ENCODE peak calls at places on chromosomes 4 and X, in five cellular contexts. One of them, this sample, is unnamed.
A peak's percentile ranks its signal among the peaks of the same experiment; 100 is the strongest.

GRCh38 chr4:56668267-56668666 is 12.8 kb downstream of the HOPX start:
- DNase-seq in HFF-Myc: no peak
- DNase-seq in astrocyte: no peak
- DNase-seq in heart left ventricle: no peak
- DNase-seq in left ventricle myocardium inferior: no peak
- DNase-seq in this sample: peak; percentile 28

GRCh38 chr4:6962211-6963041 is 52.8 kb downstream of the TBC1D14 start:
- DNase-seq in astrocyte: no peak
- DNase-seq in heart left ventricle: no peak
- DNase-seq in left ventricle myocardium inferior: no peak
- DNase-seq in HFF-Myc: no peak
- DNase-seq in this sample: peak; percentile 37

GRCh38 chr4:55947912-55948725 is 626 bp upstream of the CEP135 start:
- DNase-seq in HFF-Myc: peak; percentile 77
- DNase-seq in left ventricle myocardium inferior: no peak
- DNase-seq in astrocyte: peak; percentile 94
- DNase-seq in heart left ventricle: no peak
- DNase-seq in this sample: peak; percentile 29

GRCh38 chr4:153764611-153765368 is 5.0 kb upstream of the RNF175 start:
- DNase-seq in left ventricle myocardium inferior: no peak
- DNase-seq in HFF-Myc: peak; percentile 45
- DNase-seq in astrocyte: peak; percentile 10
- DNase-seq in heart left ventricle: no peak
- DNase-seq in this sample: no peak

GRCh38 chr4:105952596-105952995 is 57.3 kb downstream of the NPNT start:
- DNase-seq in heart left ventricle: no peak
- DNase-seq in HFF-Myc: no peak
- DNase-seq in astrocyte: no peak
- DNase-seq in left ventricle myocardium inferior: no peak
- DNase-seq in this sample: no peak

GRCh38 chr4:17218801-17219200 is 293.1 kb downstream of the QDPR start:
- DNase-seq in astrocyte: no peak
- DNase-seq in heart left ventricle: no peak
- DNase-seq in left ventricle myocardium inferior: no peak
- DNase-seq in HFF-Myc: no peak
- DNase-seq in this sample: no peak

GRCh38 chr4:6463311-6464289 is 8.8 kb downstream of the PPP2R2C start:
- DNase-seq in HFF-Myc: no peak
- DNase-seq in heart left ventricle: no peak
- DNase-seq in left ventricle myocardium inferior: no peak
- DNase-seq in astrocyte: no peak
- DNase-seq in this sample: no peak

GRCh38 chr4:154618708-154619315 is 6.4 kb upstream of the FGG start:
- DNase-seq in astrocyte: peak; percentile 7
- DNase-seq in left ventricle myocardium inferior: no peak
- DNase-seq in heart left ventricle: peak; percentile 29
- DNase-seq in HFF-Myc: no peak
- DNase-seq in this sample: peak; percentile 93

GRCh38 chrX:72304877-72305276 is 837 bp downstream of the CITED1 start:
- DNase-seq in left ventricle myocardium inferior: no peak
- DNase-seq in astrocyte: no peak
- DNase-seq in heart left ventricle: no peak
- DNase-seq in HFF-Myc: no peak
- DNase-seq in this sample: no peak

DNA sequence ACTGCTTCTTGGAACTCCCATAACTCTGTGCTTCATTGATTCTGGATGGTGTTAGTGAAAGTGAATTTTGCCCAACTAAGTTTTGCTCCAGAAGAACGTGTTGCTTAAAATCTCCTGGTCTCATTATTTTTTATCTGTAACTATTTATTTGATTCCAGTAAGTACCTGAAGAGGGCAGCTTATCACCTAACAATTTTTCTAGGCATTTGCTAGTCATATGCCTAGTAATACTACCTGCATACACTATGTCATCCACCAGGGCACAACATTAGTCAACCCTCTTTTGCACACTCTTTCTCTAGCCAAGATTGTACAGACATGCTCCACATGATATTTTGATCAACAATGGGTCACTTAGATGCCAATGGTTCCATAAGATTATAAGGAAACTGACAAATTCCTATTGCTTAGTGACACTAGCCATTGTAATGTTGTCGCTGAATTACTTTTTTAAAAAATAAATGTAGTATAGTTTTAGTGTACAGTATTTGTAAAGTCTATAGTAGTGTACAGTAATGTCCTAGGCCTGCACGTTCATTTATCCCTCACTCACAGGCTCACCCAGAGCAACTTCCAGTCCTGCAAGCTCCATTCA is 499.9 kb upstream of the AADAT start:
- DNase-seq in left ventricle myocardium inferior: no peak
- DNase-seq in astrocyte: peak; percentile 1
- DNase-seq in HFF-Myc: no peak
- DNase-seq in heart left ventricle: no peak
- DNase-seq in this sample: no peak
- TF ChIP-seq CTCF in left ventricle myocardium inferior: no peak
- TF ChIP-seq CTCF in astrocyte: peak; percentile 49
- TF ChIP-seq CTCF in HFF-Myc: no peak
- TF ChIP-seq CTCF in heart left ventricle: no peak
- TF ChIP-seq CTCF in this sample: no peak

DNA sequence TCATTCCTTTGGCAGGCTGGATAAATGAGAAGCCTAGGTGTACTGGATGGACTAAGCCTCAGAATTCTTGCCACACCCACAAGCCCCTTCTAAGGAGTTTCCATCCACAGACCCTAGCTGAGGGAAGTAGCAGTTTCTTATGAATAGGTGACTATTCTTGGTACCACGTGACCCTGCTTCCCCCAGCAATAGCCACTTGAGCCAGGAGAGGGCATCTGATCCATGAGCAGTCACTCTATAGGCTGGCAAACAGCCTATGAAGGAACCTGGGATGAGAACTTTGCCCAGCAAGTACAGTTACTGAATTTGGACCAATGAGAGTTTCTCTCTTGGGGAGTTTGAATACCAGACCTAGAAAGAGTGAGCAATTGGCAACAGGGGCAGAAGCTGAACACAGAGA is 84.0 kb downstream of the RTL9 start:
- DNase-seq in astrocyte: peak; percentile 14
- DNase-seq in left ventricle myocardium inferior: no peak
- DNase-seq in heart left ventricle: no peak
- DNase-seq in HFF-Myc: no peak
- DNase-seq in this sample: no peak
- TF ChIP-seq CTCF in astrocyte: peak; percentile 18
- TF ChIP-seq CTCF in left ventricle myocardium inferior: no peak
- TF ChIP-seq CTCF in heart left ventricle: no peak
- TF ChIP-seq CTCF in HFF-Myc: peak; percentile 36
- TF ChIP-seq CTCF in this sample: no peak

GRCh38 chrX:140967036-140967435 is 35.4 kb upstream of the SPANXB1 start:
- DNase-seq in heart left ventricle: no peak
- DNase-seq in HFF-Myc: no peak
- DNase-seq in left ventricle myocardium inferior: no peak
- DNase-seq in astrocyte: no peak
- DNase-seq in this sample: no peak
- TF ChIP-seq CTCF in heart left ventricle: no peak
- TF ChIP-seq CTCF in HFF-Myc: no peak
- TF ChIP-seq CTCF in left ventricle myocardium inferior: no peak
- TF ChIP-seq CTCF in astrocyte: no peak
- TF ChIP-seq CTCF in this sample: no peak

DNA sequence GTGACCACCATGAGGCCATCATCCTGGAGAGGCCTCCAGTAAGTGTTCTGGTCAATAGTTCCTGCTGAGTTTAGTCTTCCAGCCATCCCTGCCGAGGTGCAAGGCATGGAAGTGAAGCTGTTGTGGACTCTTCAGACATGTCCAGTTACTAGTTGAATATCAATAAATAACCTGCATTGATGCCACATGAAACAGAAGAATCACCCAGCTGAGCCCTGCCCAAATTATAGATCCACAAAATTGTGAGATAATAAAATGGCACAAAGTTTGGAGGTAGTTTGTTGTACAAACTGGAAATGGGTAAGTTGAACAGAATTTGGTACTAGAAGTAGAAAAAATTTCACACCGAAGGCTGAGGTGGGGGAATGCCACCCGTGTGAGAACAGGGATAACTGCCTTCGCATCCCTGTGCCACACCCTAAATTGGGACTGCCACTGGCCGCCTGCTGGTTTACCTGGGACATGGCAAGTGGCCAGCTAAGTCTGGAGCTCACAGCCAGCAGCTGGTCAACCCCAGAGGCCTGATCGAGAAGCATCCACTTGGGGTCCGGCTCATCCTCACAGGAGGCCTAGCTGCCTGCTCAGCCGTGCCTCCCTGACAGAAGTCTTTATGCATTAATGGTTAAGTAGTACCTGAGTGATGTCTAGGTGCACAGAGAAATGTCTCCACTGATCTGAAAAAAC is 184.5 kb downstream of the SPRY1 start:
- DNase-seq in HFF-Myc: no peak
- DNase-seq in astrocyte: no peak
- DNase-seq in left ventricle myocardium inferior: no peak
- DNase-seq in heart left ventricle: no peak
- DNase-seq in this sample: no peak
- TF ChIP-seq CTCF in HFF-Myc: no peak
- TF ChIP-seq CTCF in astrocyte: no peak
- TF ChIP-seq CTCF in left ventricle myocardium inferior: no peak
- TF ChIP-seq CTCF in heart left ventricle: no peak
- TF ChIP-seq CTCF in this sample: no peak

GRCh38 chrX:81957900-81958545 is 756.1 kb downstream of the SH3BGRL start:
- DNase-seq in HFF-Myc: no peak
- DNase-seq in left ventricle myocardium inferior: no peak
- DNase-seq in astrocyte: no peak
- DNase-seq in heart left ventricle: no peak
- DNase-seq in this sample: no peak
- TF ChIP-seq CTCF in HFF-Myc: no peak
- TF ChIP-seq CTCF in left ventricle myocardium inferior: peak; percentile 45
- TF ChIP-seq CTCF in astrocyte: no peak
- TF ChIP-seq CTCF in heart left ventricle: peak; percentile 37
- TF ChIP-seq CTCF in this sample: no peak

GRCh38 chrX:7580127-7580526 is 262.8 kb upstream of the VCX start:
- DNase-seq in astrocyte: no peak
- DNase-seq in heart left ventricle: no peak
- DNase-seq in left ventricle myocardium inferior: no peak
- DNase-seq in HFF-Myc: no peak
- DNase-seq in this sample: no peak

GRCh38 chrX:7582191-7582590 is 260.8 kb upstream of the VCX start:
- DNase-seq in astrocyte: no peak
- DNase-seq in left ventricle myocardium inferior: no peak
- DNase-seq in heart left ventricle: no peak
- DNase-seq in HFF-Myc: no peak
- DNase-seq in this sample: no peak

GRCh38 chrX:7586126-7586525 is 256.8 kb upstream of the VCX start:
- DNase-seq in astrocyte: peak; percentile 2
- DNase-seq in heart left ventricle: no peak
- DNase-seq in left ventricle myocardium inferior: no peak
- DNase-seq in HFF-Myc: peak; percentile 1
- DNase-seq in this sample: no peak
- TF ChIP-seq CTCF in astrocyte: peak; percentile 31
- TF ChIP-seq CTCF in heart left ventricle: peak; percentile 36
- TF ChIP-seq CTCF in left ventricle myocardium inferior: peak; percentile 50
- TF ChIP-seq CTCF in HFF-Myc: peak; percentile 18
- TF ChIP-seq CTCF in this sample: no peak

This sample was measured in mucosa of descending colon.